ENCODE peak calls at places on chromosomes 16 and 17, in six cellular contexts. I, U, F, Q, Y and A are unnamed samples.

GRCh38 chr17:3892095-3892998 is 506 bp downstream of the CAMKK1 start:
- DNase-seq in I (peak), U (peak), F (peak), Q (peak), Y (peak), A (peak)

GRCh38 chr16:9395958-9396359 is 304.5 kb downstream of the HAPSTR1 start:
- DNase-seq in I (no peak), U (no peak), F (no peak), Q (no peak), Y (no peak), A (no peak)

GRCh38 chr17:57604771-57605733 is 140.0 kb downstream of the CCDC182 start:
- DNase-seq in I (peak), U (no peak), F (no peak), Q (peak), Y (peak), A (peak)

GRCh38 chr17:46868689-46869187 is 17.4 kb downstream of the WNT9B start:
- DNase-seq in I (no peak), U (peak), F (no peak), Q (no peak), Y (no peak), A (no peak)

GRCh38 chr16:3762080-3762750 is 44.9 kb upstream of the TRAP1 start:
- DNase-seq in I (no peak), U (no peak), F (no peak), Q (no peak), Y (no peak), A (no peak)

GRCh38 chr17:81527591-81528383 is at the start of gene FSCN2:
- DNase-seq in I (no peak), U (no peak), F (no peak), Q (peak), Y (peak), A (no peak)

GRCh38 chr17:64773836-64774761 is 112.0 kb upstream of the SMURF2 start:
- DNase-seq in I (peak), U (peak), F (peak), Q (peak), Y (no peak), A (no peak)

GRCh38 chr17:57264776-57265175 is 8.5 kb downstream of the MSI2 start:
- DNase-seq in I (no peak), U (no peak), F (no peak), Q (no peak), Y (no peak), A (no peak)

GRCh38 chr16:72428611-72429376 is 256.8 kb upstream of the PMFBP1 start:
- DNase-seq in I (no peak), U (no peak), F (no peak), Q (no peak), Y (no peak), A (no peak)

GRCh38 chr17:81947189-81947588 is at the start of gene MYADML2:
- DNase-seq in I (no peak), U (no peak), F (peak), Q (no peak), Y (no peak), A (no peak)

GRCh38 chr17:17628388-17629008 is 37.0 kb upstream of the PEMT start:
- DNase-seq in I (no peak), U (no peak), F (no peak), Q (no peak), Y (no peak), A (no peak)

GRCh38 chr16:13425840-13426239 is 494.1 kb upstream of the ERCC4 start:
- DNase-seq in I (no peak), U (no peak), F (no peak), Q (no peak), Y (no peak), A (no peak)

GRCh38 chr17:79803421-79803996 is 6.6 kb upstream of the CBX8 start:
- DNase-seq in I (no peak), U (no peak), F (no peak), Q (no peak), Y (no peak), A (no peak)
- H3K4me3 ChIP-seq in I (no peak), U (no peak), F (no peak), Q (no peak), Y (no peak), A (no peak)

DNA sequence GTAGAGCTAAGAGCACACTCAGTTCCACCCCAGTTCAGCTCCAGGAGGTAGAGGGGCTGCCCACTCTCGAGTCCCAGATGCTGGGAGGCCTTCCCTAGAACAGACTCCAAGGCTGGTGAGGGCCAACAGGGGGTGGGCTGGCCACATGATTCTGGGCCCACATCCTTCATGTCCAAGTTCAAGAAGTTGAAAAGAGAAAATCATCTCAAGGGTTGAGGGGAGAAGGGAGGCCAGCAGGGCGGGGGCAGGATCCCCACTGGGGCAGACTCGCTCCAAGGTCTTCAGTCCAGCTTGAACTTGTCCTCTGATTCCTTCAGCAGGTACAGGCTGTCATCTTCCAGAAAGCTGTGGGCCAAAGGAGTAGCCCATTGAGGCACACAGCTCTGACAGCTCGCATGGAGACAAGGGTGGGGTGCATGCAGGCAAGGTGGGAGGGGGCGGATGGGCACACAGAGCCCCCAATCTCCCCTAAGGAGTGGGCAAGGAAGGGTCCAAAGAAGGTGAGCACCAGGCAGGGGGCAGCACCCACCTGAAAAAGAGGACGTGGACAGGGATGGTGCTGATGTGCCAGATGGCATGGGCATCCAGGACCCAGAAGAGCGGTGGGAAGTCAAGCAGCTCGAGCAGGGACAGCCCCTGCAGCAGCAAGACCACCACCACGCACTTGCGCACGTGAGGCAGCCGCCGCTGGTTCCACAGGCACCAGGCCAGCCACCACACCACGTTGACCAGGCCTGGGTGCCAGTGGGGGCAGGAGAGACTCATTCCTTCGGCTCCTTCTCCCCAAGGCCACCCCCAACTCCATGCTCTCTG is 4.5 kb downstream of the PNMT start:
- DNase-seq in I (no peak), U (no peak), F (peak), Q (no peak), Y (no peak), A (no peak)
- TF ChIP-seq CTCF in I (peak), U (no peak), F (no peak), Q (no peak), Y (no peak), A (no peak)

DNA sequence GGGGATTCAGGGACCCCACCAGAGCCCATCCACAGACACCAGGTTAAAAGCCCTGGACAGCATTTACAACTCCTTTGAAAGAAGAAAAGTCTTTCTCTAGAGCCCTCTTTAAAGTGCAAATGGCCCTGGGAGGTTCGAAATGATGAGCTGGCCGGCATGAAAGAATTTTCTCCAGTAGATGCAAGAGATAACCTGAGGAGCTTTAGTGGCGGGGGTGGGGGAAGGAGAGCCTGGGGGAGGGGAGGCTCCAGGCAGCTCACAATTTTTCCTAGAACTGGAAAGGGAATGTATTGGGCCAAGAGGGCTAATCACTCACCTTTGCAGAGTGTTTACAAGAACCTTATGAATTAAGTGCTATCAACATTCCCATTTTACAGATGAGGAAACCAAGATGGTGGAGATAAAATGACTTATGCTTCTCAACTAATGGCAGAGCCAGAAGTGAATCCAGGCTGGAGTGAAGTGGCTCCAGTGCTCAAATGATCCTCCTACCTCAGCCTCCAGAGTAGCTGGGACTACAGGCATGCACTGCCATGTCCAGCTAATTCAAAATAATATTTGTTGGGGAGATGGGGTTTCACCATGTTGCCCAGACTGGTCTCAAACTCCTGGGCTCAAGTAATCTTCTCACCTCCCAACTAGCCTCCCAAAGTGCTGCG is 4.2 kb upstream of the CDH1 start:
- DNase-seq in I (no peak), U (no peak), F (no peak), Q (no peak), Y (no peak), A (no peak)
- H3K27ac ChIP-seq in I (no peak), U (peak), F (no peak), Q (peak), Y (no peak), A (no peak)

DNA sequence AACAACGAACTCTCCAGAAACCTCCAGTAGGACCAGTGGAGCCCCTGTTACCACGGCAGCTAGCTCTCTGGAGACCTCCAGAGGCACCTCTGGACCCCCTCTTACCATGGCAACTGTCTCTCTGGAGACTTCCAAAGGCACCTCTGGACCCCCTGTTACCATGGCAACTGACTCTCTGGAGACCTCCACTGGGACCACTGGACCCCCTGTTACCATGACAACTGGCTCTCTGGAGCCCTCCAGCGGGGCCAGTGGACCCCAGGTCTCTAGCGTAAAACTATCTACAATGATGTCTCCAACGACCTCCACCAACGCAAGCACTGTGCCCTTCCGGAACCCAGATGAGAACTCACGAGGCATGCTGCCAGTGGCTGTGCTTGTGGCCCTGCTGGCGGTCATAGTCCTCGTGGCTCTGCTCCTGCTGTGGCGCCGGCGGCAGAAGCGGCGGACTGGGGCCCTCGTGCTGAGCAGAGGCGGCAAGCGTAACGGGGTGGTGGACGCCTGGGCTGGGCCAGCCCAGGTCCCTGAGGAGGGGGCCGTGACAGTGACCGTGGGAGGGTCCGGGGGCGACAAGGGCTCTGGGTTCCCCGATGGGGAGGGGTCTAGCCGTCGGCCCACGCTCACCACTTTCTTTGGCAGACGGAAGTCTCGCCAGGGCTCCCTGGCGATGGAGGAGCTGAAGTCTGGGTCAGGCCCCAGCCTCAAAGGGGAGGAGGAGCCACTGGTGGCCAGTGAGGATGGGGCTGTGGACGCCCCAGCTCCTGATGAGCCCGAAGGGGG is 1.3 kb downstream of the SPN start:
- DNase-seq in I (peak), U (no peak), F (no peak), Q (no peak), Y (no peak), A (no peak)
- H3K4me3 ChIP-seq in I (peak), U (no peak), F (peak), Q (no peak), Y (no peak), A (no peak)

GRCh38 chr17:44155488-44155887 is 13.8 kb downstream of the HROB start:
- DNase-seq in I (no peak), U (no peak), F (no peak), Q (no peak), Y (no peak), A (no peak)

GRCh38 chr17:44149750-44150329 is 8.1 kb downstream of the HROB start:
- DNase-seq in I (no peak), U (no peak), F (no peak), Q (no peak), Y (no peak), A (no peak)

GRCh38 chr17:44147812-44148211 is 6.1 kb downstream of the HROB start:
- DNase-seq in I (no peak), U (no peak), F (no peak), Q (peak), Y (peak), A (no peak)

DNA sequence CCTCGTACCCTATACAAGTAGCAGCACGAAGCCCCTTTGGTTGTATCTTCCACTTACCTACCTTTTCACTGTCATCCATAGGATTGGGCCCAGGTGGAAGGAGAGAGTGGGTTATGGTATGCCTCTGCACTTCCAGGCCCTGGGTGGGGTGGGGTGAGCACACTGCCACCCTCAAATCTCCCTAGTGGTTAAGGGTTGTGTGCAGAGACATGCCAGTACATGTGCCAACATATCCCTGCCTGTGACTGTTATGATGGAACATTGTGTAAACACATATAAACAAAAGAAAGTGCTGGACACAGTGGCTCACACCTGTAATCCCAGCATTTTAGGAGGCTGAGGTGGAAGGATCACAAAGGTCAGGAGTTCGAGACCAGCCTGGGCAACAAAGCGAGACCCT is 11.1 kb downstream of the HROB start:
- DNase-seq in I (no peak), U (no peak), F (no peak), Q (no peak), Y (no peak), A (no peak)
- TF ChIP-seq CTCF in I (no peak), U (no peak), F (no peak), Q (no peak), Y (no peak), A (no peak)

DNA sequence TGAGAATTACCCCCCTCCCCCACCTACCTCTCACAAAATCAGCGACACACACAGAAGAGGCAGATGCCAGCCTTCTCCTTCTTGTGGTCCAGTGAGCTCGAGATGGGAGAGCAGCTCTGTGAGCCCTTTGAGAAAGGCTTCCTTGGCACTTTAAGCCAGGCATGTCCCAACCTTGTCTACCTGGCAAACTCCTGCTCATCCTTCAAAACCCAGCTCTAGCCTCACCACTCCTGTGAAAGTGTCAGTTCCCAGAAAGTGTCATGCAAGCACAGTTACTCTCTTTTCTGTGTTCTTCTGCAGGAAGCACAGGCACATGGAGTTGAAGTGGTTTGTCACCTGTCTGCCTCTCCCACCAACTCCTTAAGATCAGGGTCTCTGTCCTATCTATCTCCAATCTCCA is 1.6 kb downstream of the TMEM98 start:
- DNase-seq in I (no peak), U (no peak), F (no peak), Q (peak), Y (no peak), A (no peak)
- H3K27ac ChIP-seq in I (no peak), U (no peak), F (no peak), Q (no peak), Y (no peak), A (peak)

DNA sequence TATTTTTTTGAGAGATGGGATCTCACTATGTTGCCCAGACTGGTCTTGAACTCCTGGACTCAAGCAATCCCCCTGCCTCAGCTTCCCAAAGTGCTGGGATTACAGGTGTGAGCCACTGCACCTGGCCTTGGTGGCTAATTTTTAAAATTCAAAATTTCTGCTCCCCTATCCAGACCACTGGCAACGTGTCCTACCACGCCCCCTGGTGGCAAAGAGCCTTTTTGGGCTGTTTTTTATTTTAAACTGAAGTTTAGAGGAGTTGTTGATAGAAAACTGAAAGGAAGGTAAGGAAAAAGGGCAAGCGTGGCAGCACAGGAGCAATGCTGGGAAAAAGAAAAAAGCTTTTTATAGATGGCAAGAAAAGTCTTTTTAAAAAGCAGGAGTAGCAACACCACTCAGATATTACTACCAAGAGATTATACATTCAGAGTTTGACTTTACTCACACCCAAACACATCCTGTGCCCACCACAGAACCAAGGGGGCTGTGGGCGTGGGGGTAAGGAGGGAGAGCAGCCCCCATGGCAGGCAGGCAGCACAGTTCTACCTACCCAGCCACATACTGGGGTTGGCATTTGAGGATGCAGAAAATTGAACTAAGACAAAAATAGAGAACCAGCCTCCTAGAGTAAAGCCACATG is 4.2 kb upstream of the MXRA7 start:
- DNase-seq in I (peak), U (peak), F (peak), Q (peak), Y (peak), A (peak)
- H3K4me3 ChIP-seq in I (no peak), U (no peak), F (no peak), Q (no peak), Y (no peak), A (no peak)

GRCh38 chr17:38691154-38691553 is 13.9 kb upstream of the MLLT6 start:
- DNase-seq in I (no peak), U (no peak), F (no peak), Q (no peak), Y (no peak), A (no peak)

GRCh38 chr17:38697061-38697820 is 7.8 kb upstream of the MLLT6 start:
- DNase-seq in I (no peak), U (no peak), F (no peak), Q (no peak), Y (no peak), A (no peak)

DNA sequence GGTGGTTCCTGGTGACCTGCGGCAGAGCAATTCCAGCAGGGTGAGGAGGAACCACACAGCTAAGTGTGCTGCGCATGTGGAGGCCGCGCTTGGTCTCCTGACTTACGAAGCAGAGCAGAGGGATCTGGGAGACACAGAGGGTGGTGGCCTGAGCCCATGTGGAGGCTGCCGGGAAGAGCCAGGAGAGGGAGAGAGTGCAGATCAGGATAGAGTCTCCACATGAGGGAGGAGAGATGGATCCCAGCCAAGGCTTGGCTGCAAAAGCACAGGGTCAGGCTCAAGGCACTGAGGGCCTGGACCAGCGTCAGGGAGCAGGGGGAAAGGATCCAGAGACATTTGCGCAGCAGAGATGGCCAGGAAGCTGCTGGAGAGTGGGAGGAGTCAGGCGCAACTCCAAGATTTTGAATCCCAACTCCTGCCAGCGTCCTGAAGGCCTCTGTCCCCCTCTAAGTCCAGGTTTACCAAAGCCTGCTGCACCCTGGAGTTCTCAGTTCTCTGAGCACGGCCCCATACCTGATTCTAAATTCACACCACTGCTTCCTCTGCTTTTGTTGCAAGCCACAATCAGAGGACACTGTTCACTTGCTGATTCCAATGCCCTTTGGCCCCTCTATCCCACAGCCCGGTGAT is 11.3 kb upstream of the MLLT6 start:
- DNase-seq in I (no peak), U (no peak), F (peak), Q (peak), Y (peak), A (peak)
- TF ChIP-seq CTCF in I (no peak), U (no peak), F (no peak), Q (no peak), Y (no peak), A (peak)

GRCh38 chr16:22010902-22011301 is 3.0 kb downstream of the MOSMO start:
- DNase-seq in I (no peak), U (no peak), F (no peak), Q (no peak), Y (no peak), A (no peak)

GRCh38 chr16:22006636-22007035 is 1.3 kb upstream of the MOSMO start:
- DNase-seq in I (no peak), U (no peak), F (no peak), Q (no peak), Y (no peak), A (no peak)

GRCh38 chr16:22007509-22008214 is at the start of gene MOSMO:
- DNase-seq in I (peak), U (peak), F (peak), Q (peak), Y (peak), A (peak)

GRCh38 chr16:22007159-22007508 is 777 bp upstream of the MOSMO start:
- DNase-seq in I (no peak), U (no peak), F (no peak), Q (no peak), Y (no peak), A (no peak)

GRCh38 chr16:22008215-22009142 is 568 bp downstream of the MOSMO start:
- DNase-seq in I (peak), U (peak), F (peak), Q (peak), Y (peak), A (peak)
- H3K27ac ChIP-seq in I (peak), U (peak), F (peak), Q (peak), Y (peak), A (peak)